ENCODE peak calls at places on chromosome 5, in four cellular contexts. One of them, this sample, is unnamed.

GRCh38 chr5:1008451-1009358 is at the start of gene NKD2:
- DNase-seq in mesendoderm: peak; percentile 37
- DNase-seq in dorsolateral prefrontal cortex: peak; percentile 25
- DNase-seq in heart right ventricle: peak; percentile 8
- DNase-seq in this sample: peak; percentile 82

GRCh38 chr5:10333154-10334006 is 20.1 kb upstream of the MARCHF6 start:
- DNase-seq in mesendoderm: peak; percentile 47
- DNase-seq in dorsolateral prefrontal cortex: no peak
- DNase-seq in heart right ventricle: no peak
- DNase-seq in this sample: peak; percentile 72

GRCh38 chr5:56279291-56279690 is 46.2 kb upstream of the ANKRD55 start:
- DNase-seq in mesendoderm: no peak
- DNase-seq in dorsolateral prefrontal cortex: no peak
- DNase-seq in heart right ventricle: no peak
- DNase-seq in this sample: no peak

GRCh38 chr5:180670586-180671359 is 21.4 kb upstream of the FLT4 start:
- DNase-seq in mesendoderm: peak; percentile 67
- DNase-seq in dorsolateral prefrontal cortex: peak; percentile 77
- DNase-seq in heart right ventricle: peak; percentile 57
- DNase-seq in this sample: peak; percentile 78

GRCh38 chr5:5409151-5409810 is 13.2 kb upstream of the ICE1 start:
- DNase-seq in mesendoderm: peak; percentile 68
- DNase-seq in dorsolateral prefrontal cortex: no peak
- DNase-seq in heart right ventricle: no peak
- DNase-seq in this sample: peak; percentile 26

GRCh38 chr5:40321514-40321913 is 358.2 kb upstream of the PTGER4 start:
- DNase-seq in mesendoderm: no peak
- DNase-seq in dorsolateral prefrontal cortex: no peak
- DNase-seq in heart right ventricle: no peak
- DNase-seq in this sample: no peak

GRCh38 chr5:102834438-102834964 is 79.4 kb downstream of the PAM start:
- DNase-seq in mesendoderm: no peak
- DNase-seq in dorsolateral prefrontal cortex: no peak
- DNase-seq in heart right ventricle: no peak
- DNase-seq in this sample: no peak

GRCh38 chr5:93250431-93250830 is 330.6 kb downstream of the NR2F1-AS1 start:
- DNase-seq in mesendoderm: no peak
- DNase-seq in dorsolateral prefrontal cortex: no peak
- DNase-seq in heart right ventricle: no peak
- DNase-seq in this sample: no peak

GRCh38 chr5:119274024-119274766 is 81.6 kb upstream of the TNFAIP8 start:
- DNase-seq in mesendoderm: peak; percentile 84
- DNase-seq in dorsolateral prefrontal cortex: no peak
- DNase-seq in heart right ventricle: no peak
- DNase-seq in this sample: no peak

GRCh38 chr5:88879724-88880123 is 3.3 kb downstream of the MEF2C start:
- DNase-seq in mesendoderm: peak; percentile 14
- DNase-seq in dorsolateral prefrontal cortex: no peak
- DNase-seq in heart right ventricle: no peak
- DNase-seq in this sample: peak; percentile 34

GRCh38 chr5:136080483-136081180 is 51.8 kb downstream of the TGFBI start:
- DNase-seq in mesendoderm: peak; percentile 91
- DNase-seq in dorsolateral prefrontal cortex: peak; percentile 56
- DNase-seq in heart right ventricle: peak; percentile 87
- DNase-seq in this sample: peak; percentile 85

GRCh38 chr5:74007193-74007592 is 381.2 kb downstream of the ARHGEF28 start:
- DNase-seq in mesendoderm: no peak
- DNase-seq in dorsolateral prefrontal cortex: no peak
- DNase-seq in heart right ventricle: no peak
- DNase-seq in this sample: no peak

GRCh38 chr5:72509401-72509800 is 2.2 kb upstream of the ZNF366 start:
- DNase-seq in mesendoderm: no peak
- DNase-seq in dorsolateral prefrontal cortex: peak; percentile 64
- DNase-seq in heart right ventricle: peak; percentile 72
- DNase-seq in this sample: no peak

GRCh38 chr5:34991486-34992238 is 56.1 kb downstream of the AGXT2 start:
- DNase-seq in mesendoderm: no peak
- DNase-seq in dorsolateral prefrontal cortex: no peak
- DNase-seq in heart right ventricle: no peak
- DNase-seq in this sample: no peak

GRCh38 chr5:2742921-2743679 is 8.4 kb downstream of the IRX2 start:
- DNase-seq in mesendoderm: no peak
- DNase-seq in dorsolateral prefrontal cortex: no peak
- DNase-seq in heart right ventricle: no peak
- DNase-seq in this sample: peak; percentile 61

GRCh38 chr5:168756517-168757391 is 177.6 kb upstream of the PANK3 start:
- DNase-seq in mesendoderm: no peak
- DNase-seq in dorsolateral prefrontal cortex: no peak
- DNase-seq in heart right ventricle: no peak
- DNase-seq in this sample: no peak

GRCh38 chr5:72682561-72682960 is 133.9 kb upstream of the TNPO1 start:
- DNase-seq in mesendoderm: no peak
- DNase-seq in dorsolateral prefrontal cortex: no peak
- DNase-seq in heart right ventricle: no peak
- DNase-seq in this sample: no peak

GRCh38 chr5:147479949-147480348 is 29.9 kb downstream of the DPYSL3 start:
- DNase-seq in mesendoderm: no peak
- DNase-seq in dorsolateral prefrontal cortex: no peak
- DNase-seq in heart right ventricle: no peak
- DNase-seq in this sample: peak; percentile 9

GRCh38 chr5:147509041-147509709 is 693 bp downstream of the DPYSL3 start:
- DNase-seq in mesendoderm: peak; percentile 50
- DNase-seq in dorsolateral prefrontal cortex: no peak
- DNase-seq in heart right ventricle: peak; percentile 23
- DNase-seq in this sample: peak; percentile 51

GRCh38 chr5:177111720-177112394 is 21.7 kb upstream of the NSD1 start:
- DNase-seq in mesendoderm: peak; percentile 90
- DNase-seq in dorsolateral prefrontal cortex: peak; percentile 60
- DNase-seq in heart right ventricle: no peak
- DNase-seq in this sample: peak; percentile 86

GRCh38 chr5:172678902-172679301 is 37.8 kb downstream of the NEURL1B start:
- DNase-seq in mesendoderm: no peak
- DNase-seq in dorsolateral prefrontal cortex: peak; percentile 84
- DNase-seq in heart right ventricle: peak; percentile 88
- DNase-seq in this sample: no peak

GRCh38 chr5:96528262-96528661 is 95.2 kb upstream of the PCSK1 start:
- DNase-seq in mesendoderm: peak; percentile 33
- DNase-seq in dorsolateral prefrontal cortex: no peak
- DNase-seq in heart right ventricle: no peak
- DNase-seq in this sample: no peak

GRCh38 chr5:134813407-134813806 is 32.4 kb upstream of the C5orf24 start:
- DNase-seq in mesendoderm: no peak
- DNase-seq in dorsolateral prefrontal cortex: no peak
- DNase-seq in heart right ventricle: no peak
- DNase-seq in this sample: no peak

GRCh38 chr5:178113141-178113787 is at the start of gene N4BP3:
- DNase-seq in mesendoderm: peak; percentile 91
- DNase-seq in dorsolateral prefrontal cortex: no peak
- DNase-seq in heart right ventricle: peak; percentile 57
- DNase-seq in this sample: peak; percentile 96

GRCh38 chr5:178115136-178115834 is 2.0 kb downstream of the N4BP3 start:
- DNase-seq in mesendoderm: peak; percentile 92
- DNase-seq in dorsolateral prefrontal cortex: no peak
- DNase-seq in heart right ventricle: no peak
- DNase-seq in this sample: peak; percentile 93

GRCh38 chr5:178114325-178115135 is 1.2 kb downstream of the N4BP3 start:
- DNase-seq in mesendoderm: peak; percentile 67
- DNase-seq in dorsolateral prefrontal cortex: no peak
- DNase-seq in heart right ventricle: no peak
- DNase-seq in this sample: peak; percentile 67

GRCh38 chr5:178112545-178112944 is 787 bp upstream of the N4BP3 start:
- DNase-seq in mesendoderm: no peak
- DNase-seq in dorsolateral prefrontal cortex: no peak
- DNase-seq in heart right ventricle: no peak
- DNase-seq in this sample: no peak

DNA sequence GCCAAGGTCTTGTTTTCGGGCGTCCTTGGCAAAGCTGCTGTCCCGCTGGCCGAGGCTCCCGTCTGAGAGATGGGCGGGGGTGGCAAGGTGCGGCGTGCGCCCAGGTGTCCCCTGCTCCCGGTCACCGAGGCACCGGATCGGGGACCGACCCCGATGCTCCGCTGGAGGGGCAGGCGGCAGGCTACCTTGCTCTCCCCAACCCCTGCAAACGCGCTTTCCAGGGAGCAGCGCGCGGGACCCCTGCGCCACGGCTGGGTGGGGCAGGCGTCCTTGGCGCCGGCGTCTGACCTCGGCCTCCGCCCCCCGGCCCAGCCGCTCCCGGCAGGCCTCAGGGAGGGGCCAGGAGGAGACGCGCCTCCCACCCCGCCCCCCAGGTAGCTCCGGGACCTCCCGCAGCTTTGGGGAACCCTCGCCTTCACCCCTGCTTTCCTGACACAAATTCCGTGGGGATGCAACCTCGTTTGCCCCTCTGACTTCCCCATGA is 551 bp downstream of the N4BP3 start:
- DNase-seq in mesendoderm: peak; percentile 65
- DNase-seq in dorsolateral prefrontal cortex: no peak
- DNase-seq in heart right ventricle: no peak
- DNase-seq in this sample: peak; percentile 61
- H3K4me3 ChIP-seq in mesendoderm: peak overlapping the region; percentile 68
- H3K4me3 ChIP-seq in dorsolateral prefrontal cortex: peak overlapping the region; percentile 42
- H3K4me3 ChIP-seq in heart right ventricle: peak overlapping the region; percentile 69
- H3K4me3 ChIP-seq in this sample: peak overlapping the region; percentile 77

GRCh38 chr5:143078321-143078720 is 308.1 kb downstream of the ARHGAP26 start:
- DNase-seq in mesendoderm: no peak
- DNase-seq in dorsolateral prefrontal cortex: no peak
- DNase-seq in heart right ventricle: no peak
- DNase-seq in this sample: no peak
- H3K4me3 ChIP-seq in mesendoderm: no peak overlapping the region
- H3K4me3 ChIP-seq in dorsolateral prefrontal cortex: no peak overlapping the region
- H3K4me3 ChIP-seq in heart right ventricle: no peak overlapping the region
- H3K4me3 ChIP-seq in this sample: no peak overlapping the region

GRCh38 chr5:159242656-159243055 is 20.4 kb upstream of the UBLCP1 start:
- DNase-seq in mesendoderm: no peak
- DNase-seq in dorsolateral prefrontal cortex: no peak
- DNase-seq in heart right ventricle: no peak
- DNase-seq in this sample: no peak
- H3K4me3 ChIP-seq in mesendoderm: no peak overlapping the region
- H3K4me3 ChIP-seq in dorsolateral prefrontal cortex: no peak overlapping the region
- H3K4me3 ChIP-seq in heart right ventricle: no peak overlapping the region
- H3K4me3 ChIP-seq in this sample: no peak overlapping the region

DNA sequence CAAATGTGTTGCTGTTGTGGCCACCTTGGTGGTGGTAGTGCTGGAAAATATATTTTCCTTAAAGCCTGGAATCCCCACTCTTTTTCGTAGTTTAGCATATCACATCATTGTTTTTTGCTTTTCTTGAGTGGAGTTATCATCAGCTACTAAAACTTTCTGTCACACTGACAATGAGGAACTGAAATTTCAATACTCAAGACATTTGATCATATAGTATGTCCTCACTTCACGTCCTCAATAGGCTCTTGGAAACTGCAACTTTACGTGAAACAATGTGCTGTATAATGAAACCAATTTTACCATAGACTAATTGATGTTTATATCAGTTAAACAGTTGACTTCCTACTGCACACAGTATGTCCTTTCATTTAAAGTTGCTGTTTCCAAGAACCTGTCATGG is 265.8 kb downstream of the ADGRV1 start:
- DNase-seq in mesendoderm: no peak
- DNase-seq in dorsolateral prefrontal cortex: no peak
- DNase-seq in heart right ventricle: no peak
- DNase-seq in this sample: no peak
- H3K4me3 ChIP-seq in mesendoderm: no peak overlapping the region
- H3K4me3 ChIP-seq in dorsolateral prefrontal cortex: no peak overlapping the region
- H3K4me3 ChIP-seq in heart right ventricle: no peak overlapping the region
- H3K4me3 ChIP-seq in this sample: no peak overlapping the region

This sample was measured in neural progenitor cell.